ENCODE peak calls at places on chromosome 3, in eight cellular contexts. N is cardiac muscle cell, Q is fibroblast of lung, Z is K562, F is psoas muscle, Y is IMR-90, L is H1, E is OCI-LY7. A is an unnamed sample.
A peak's percentile ranks its signal among the peaks of the same experiment; 100 is the strongest.

GRCh38 chr3:178295257-178295912 is 240.9 kb upstream of the KCNMB2 start:
- DNase-seq in N (peak; percentile 89), Q (peak; percentile 85), Z (no peak), F (no peak), Y (peak; percentile 50), L (no peak), E (no peak), A (no peak)

GRCh38 chr3:177830411-177830849 is 633.1 kb upstream of the TBL1XR1 start:
- DNase-seq in N (peak; percentile 98), Q (peak; percentile 92), Z (no peak), F (no peak), Y (peak; percentile 71), L (no peak), E (no peak), A (no peak)

GRCh38 chr3:46926447-46926846 is 48.9 kb downstream of the PTH1R start:
- DNase-seq in N (no peak), Q (no peak), Z (no peak), F (peak; percentile 48), Y (no peak), L (no peak), E (peak; percentile 22), A (peak; percentile 42)

GRCh38 chr3:187367561-187368103 is 553 bp upstream of the RTP4 start:
- DNase-seq in N (no peak), Q (no peak), Z (no peak), F (peak; percentile 49), Y (no peak), L (no peak), E (no peak), A (peak; percentile 48)

GRCh38 chr3:187277129-187277462 is 14.4 kb downstream of the MASP1 start:
- DNase-seq in N (no peak), Q (no peak), Z (no peak), F (no peak), Y (no peak), L (no peak), E (no peak), A (no peak)

GRCh38 chr3:185764168-185764988 is 60.5 kb downstream of the IGF2BP2 start:
- DNase-seq in N (peak; percentile 48), Q (peak; percentile 56), Z (no peak), F (no peak), Y (peak; percentile 54), L (no peak), E (no peak), A (no peak)

GRCh38 chr3:143847787-143848631 is at the start of gene SLC9A9:
- DNase-seq in N (peak; percentile 74), Q (peak; percentile 79), Z (no peak), F (peak; percentile 39), Y (peak; percentile 79), L (no peak), E (peak; percentile 75), A (peak; percentile 41)

GRCh38 chr3:49683162-49683561 is 6.1 kb downstream of the MST1 start:
- DNase-seq in N (no peak), Q (peak; percentile 28), Z (no peak), F (no peak), Y (no peak), L (no peak), E (no peak), A (no peak)

GRCh38 chr3:128995737-128996136 is 1.9 kb upstream of the CFAP92 start:
- DNase-seq in N (no peak), Q (no peak), Z (no peak), F (no peak), Y (no peak), L (no peak), E (no peak), A (no peak)
- H3K4me1 ChIP-seq in N (no peaks in the 10 kb centered on the region), Q (peaks cover 3% of the 10 kb centered on the region), Z (peaks cover 7% of the 10 kb centered on the region), F (peaks cover 7% of the 10 kb centered on the region), Y (peaks cover 7% of the 10 kb centered on the region), L (peaks cover 7% of the 10 kb centered on the region), E (peaks cover 38% of the 10 kb centered on the region), A (peaks cover 21% of the 10 kb centered on the region)

GRCh38 chr3:23920151-23920655 is 3.3 kb downstream of the RPL15 start:
- DNase-seq in N (no peak), Q (no peak), Z (no peak), F (no peak), Y (no peak), L (no peak), E (no peak), A (no peak)

GRCh38 chr3:23916152-23916885 is 471 bp downstream of the NKIRAS1 start:
- DNase-seq in N (no peak), Q (no peak), Z (peak; percentile 71), F (no peak), Y (no peak), L (no peak), E (no peak), A (no peak)

GRCh38 chr3:23921052-23921511 is 4.2 kb downstream of the RPL15 start:
- DNase-seq in N (no peak), Q (no peak), Z (no peak), F (no peak), Y (no peak), L (no peak), E (no peak), A (no peak)

GRCh38 chr3:23916886-23917815 is at the start of the genes NKIRAS1 and RPL15:
- DNase-seq in N (peak; percentile 98), Q (peak; percentile 95), Z (peak; percentile 98), F (peak; percentile 99), Y (peak; percentile 96), L (peak; percentile 92), E (peak; percentile 98), A (peak; percentile 98)

DNA sequence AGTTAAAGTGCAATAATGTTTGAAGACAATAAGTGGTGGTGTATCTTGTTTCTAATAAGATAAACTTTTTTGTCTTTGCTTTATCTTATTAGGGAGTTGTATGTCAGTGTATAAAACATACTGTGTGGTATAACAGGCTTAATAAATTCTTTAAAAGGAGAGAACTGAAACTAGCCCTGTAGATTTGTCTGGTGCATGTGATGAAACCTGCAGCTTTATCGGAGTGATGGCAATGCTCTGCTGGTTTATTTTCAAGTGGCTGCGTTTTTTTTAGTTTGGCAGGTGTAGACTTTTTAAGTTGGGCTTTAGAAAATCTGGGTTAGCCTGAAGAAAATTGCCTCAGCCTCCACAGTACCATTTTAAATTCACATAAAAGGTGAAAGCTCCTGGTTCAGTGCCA is 2.7 kb downstream of the RPL15 start:
- DNase-seq in N (no peak), Q (no peak), Z (no peak), F (no peak), Y (no peak), L (no peak), E (peak; percentile 58), A (no peak)
- H3K4me3 ChIP-seq in N (no peak overlapping the region), Q (peak overlapping the region; percentile 38), Z (peak overlapping the region; percentile 73), F (peak overlapping the region; percentile 85), Y (no peak overlapping the region), L (no peak overlapping the region), E (peak overlapping the region; percentile 97), A (no peak overlapping the region)

GRCh38 chr3:132723551-132723950 is 1.3 kb upstream of the NPHP3 start:
- DNase-seq in N (no peak), Q (peak; percentile 30), Z (no peak), F (no peak), Y (peak; percentile 28), L (no peak), E (no peak), A (no peak)

GRCh38 chr3:132723024-132723462 is 834 bp upstream of the NPHP3 start:
- DNase-seq in N (no peak), Q (no peak), Z (no peak), F (no peak), Y (no peak), L (no peak), E (no peak), A (no peak)

GRCh38 chr3:132726341-132726823 is 4.2 kb upstream of the NPHP3 start:
- DNase-seq in N (peak; percentile 48), Q (peak; percentile 11), Z (peak; percentile 28), F (no peak), Y (peak; percentile 22), L (no peak), E (peak; percentile 63), A (no peak)

GRCh38 chr3:132721479-132722164 is 587 bp downstream of the NPHP3 start:
- DNase-seq in N (peak; percentile 77), Q (peak; percentile 76), Z (peak; percentile 23), F (peak; percentile 89), Y (peak; percentile 67), L (no peak), E (no peak), A (peak; percentile 87)

GRCh38 chr3:132722165-132723023 is at the start of gene NPHP3:
- DNase-seq in N (peak; percentile 99), Q (peak; percentile 95), Z (peak; percentile 94), F (peak; percentile 98), Y (peak; percentile 96), L (peak; percentile 85), E (peak; percentile 91), A (peak; percentile 97)
- TF ChIP-seq CTCF in N (no peak), Q (no peak), Z (no peak), F (no peak), Y (no peak), L (no peak), E (no peak), A (peak; percentile 5)

GRCh38 chr3:100042577-100042981 is 71.7 kb downstream of the FILIP1L start:
- DNase-seq in N (peak; percentile 91), Q (peak; percentile 94), Z (no peak), F (no peak), Y (peak; percentile 64), L (no peak), E (no peak), A (no peak)
- H3K4me1 ChIP-seq in N (peaks cover 8% of the 10 kb centered on the region), Q (peaks cover 45% of the 10 kb centered on the region), Z (no peaks in the 10 kb centered on the region), F (peaks cover 86% of the 10 kb centered on the region), Y (peaks cover 25% of the 10 kb centered on the region), L (peaks cover 4% of the 10 kb centered on the region), E (peaks cover 22% of the 10 kb centered on the region), A (peaks cover 48% of the 10 kb centered on the region)

DNA sequence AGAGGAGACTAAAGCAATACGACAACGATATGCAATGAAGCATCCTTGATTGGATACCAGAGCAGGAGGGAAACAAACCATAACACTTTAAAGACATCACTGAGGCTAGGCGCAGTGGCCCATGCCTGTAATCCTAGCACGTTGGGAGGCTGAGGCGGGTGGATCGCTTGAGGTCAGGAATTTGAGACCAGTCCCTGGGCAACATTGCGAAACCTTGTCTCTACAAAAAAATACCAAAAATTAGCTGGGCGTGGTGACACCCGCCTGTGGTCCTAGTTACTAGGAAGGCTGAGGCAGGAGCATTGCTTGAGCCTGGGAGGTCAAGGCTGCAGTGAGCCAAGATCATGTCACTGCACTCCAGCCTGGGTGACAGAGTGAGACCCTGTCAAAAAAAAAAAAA is 33.9 kb upstream of the BHLHE40 start:
- DNase-seq in N (no peak), Q (no peak), Z (no peak), F (no peak), Y (no peak), L (no peak), E (no peak), A (no peak)
- H3K4me3 ChIP-seq in N (no peak overlapping the region), Q (no peak overlapping the region), Z (no peak overlapping the region), F (no peak overlapping the region), Y (no peak overlapping the region), L (no peak overlapping the region), E (no peak overlapping the region), A (no peak overlapping the region)

DNA sequence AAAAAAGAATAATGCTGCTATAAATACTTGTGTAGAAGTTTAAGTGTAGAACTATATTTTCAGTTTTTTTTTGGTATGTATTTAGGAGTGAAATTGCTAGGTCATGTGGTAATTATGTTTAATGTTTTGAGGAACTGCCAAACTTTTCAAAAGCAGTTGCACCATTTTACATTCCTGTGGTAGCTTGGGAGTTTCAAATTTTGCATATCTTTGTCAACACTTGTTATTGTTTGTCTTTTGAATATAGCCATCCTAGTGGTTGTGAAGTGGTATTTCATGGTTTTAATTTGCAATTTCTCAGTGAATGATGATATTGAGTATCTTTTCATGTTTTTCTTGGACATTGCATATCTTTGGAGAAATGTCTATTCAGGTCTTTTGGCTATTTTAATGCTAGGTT is 30.4 kb downstream of the SKIL start:
- DNase-seq in N (peak; percentile 64), Q (peak; percentile 16), Z (no peak), F (no peak), Y (peak; percentile 11), L (no peak), E (no peak), A (no peak)
- TF ChIP-seq CTCF in N (no peak), Q (no peak), Z (no peak), F (no peak), Y (no peak), L (no peak), E (no peak), A (no peak)

GRCh38 chr3:194082596-194083220 is 53.2 kb upstream of the HES1 start:
- DNase-seq in N (peak; percentile 67), Q (peak; percentile 23), Z (no peak), F (peak; percentile 78), Y (peak; percentile 13), L (no peak), E (no peak), A (no peak)
- H3K4me1 ChIP-seq in N (peaks cover 38% of the 10 kb centered on the region), Q (no peaks in the 10 kb centered on the region), Z (peaks cover 39% of the 10 kb centered on the region), F (peaks cover 10% of the 10 kb centered on the region), Y (no peaks in the 10 kb centered on the region), L (peaks cover 11% of the 10 kb centered on the region), E (peaks cover 49% of the 10 kb centered on the region), A (peaks cover 9% of the 10 kb centered on the region)